ENCODE peak calls at places on chromosomes 12 and 14, in five cellular contexts. One of them, this sample, is unnamed.

GRCh38 chr14:74551903-74552371 is 58.4 kb downstream of the ISCA2 start:
- DNase-seq in IMR-90: no peak
- DNase-seq in mesenchymal stem cell: no peak
- DNase-seq in trophoblast cell: no peak
- DNase-seq in H1: no peak
- DNase-seq in this sample: no peak

GRCh38 chr12:113142173-113142885 is 6.8 kb upstream of the RASAL1 start:
- DNase-seq in IMR-90: no peak
- DNase-seq in mesenchymal stem cell: no peak
- DNase-seq in trophoblast cell: no peak
- DNase-seq in H1: no peak
- DNase-seq in this sample: no peak

GRCh38 chr12:122318607-122319311 is 52.5 kb upstream of the VPS33A start:
- DNase-seq in IMR-90: peak
- DNase-seq in mesenchymal stem cell: peak
- DNase-seq in trophoblast cell: no peak
- DNase-seq in H1: no peak
- DNase-seq in this sample: no peak

GRCh38 chr12:68611094-68611818 is 557 bp downstream of the RAP1B start:
- DNase-seq in IMR-90: peak
- DNase-seq in mesenchymal stem cell: peak
- DNase-seq in trophoblast cell: no peak
- DNase-seq in H1: no peak
- DNase-seq in this sample: peak

GRCh38 chr12:104520242-104520900 is 63.6 kb downstream of the CHST11 start:
- DNase-seq in IMR-90: no peak
- DNase-seq in mesenchymal stem cell: peak
- DNase-seq in trophoblast cell: no peak
- DNase-seq in H1: no peak
- DNase-seq in this sample: no peak

GRCh38 chr14:34368115-34368970 is 93.7 kb downstream of the SPTSSA start:
- DNase-seq in IMR-90: peak
- DNase-seq in mesenchymal stem cell: peak
- DNase-seq in trophoblast cell: peak
- DNase-seq in H1: no peak
- DNase-seq in this sample: no peak

GRCh38 chr14:66651536-66652220 is 143.7 kb downstream of the GPHN start:
- DNase-seq in IMR-90: no peak
- DNase-seq in mesenchymal stem cell: no peak
- DNase-seq in trophoblast cell: no peak
- DNase-seq in H1: no peak
- DNase-seq in this sample: no peak

GRCh38 chr12:108325549-108325948 is 13.6 kb downstream of the CMKLR1 start:
- DNase-seq in IMR-90: no peak
- DNase-seq in mesenchymal stem cell: no peak
- DNase-seq in trophoblast cell: no peak
- DNase-seq in H1: no peak
- DNase-seq in this sample: no peak

GRCh38 chr14:35342160-35343010 is 50.2 kb downstream of the PSMA6 start:
- DNase-seq in IMR-90: peak
- DNase-seq in mesenchymal stem cell: no peak
- DNase-seq in trophoblast cell: no peak
- DNase-seq in H1: no peak
- DNase-seq in this sample: no peak

GRCh38 chr12:108128221-108129016 is 669 bp upstream of the WSCD2 start:
- DNase-seq in IMR-90: no peak
- DNase-seq in mesenchymal stem cell: no peak
- DNase-seq in trophoblast cell: no peak
- DNase-seq in H1: no peak
- DNase-seq in this sample: no peak

GRCh38 chr12:45547822-45548221 is 181.7 kb upstream of the ARID2 start:
- DNase-seq in IMR-90: peak
- DNase-seq in mesenchymal stem cell: no peak
- DNase-seq in trophoblast cell: no peak
- DNase-seq in H1: no peak
- DNase-seq in this sample: no peak

GRCh38 chr14:104692939-104693315 is 3.5 kb downstream of the INF2 start:
- DNase-seq in IMR-90: no peak
- DNase-seq in mesenchymal stem cell: no peak
- DNase-seq in trophoblast cell: no peak
- DNase-seq in H1: no peak
- DNase-seq in this sample: no peak

GRCh38 chr12:21941522-21942376 is 523 bp upstream of the ABCC9 start:
- DNase-seq in IMR-90: peak
- DNase-seq in mesenchymal stem cell: peak
- DNase-seq in trophoblast cell: no peak
- DNase-seq in H1: no peak
- DNase-seq in this sample: peak

GRCh38 chr12:44314007-44314500 is 478.2 kb downstream of the TMEM117 start:
- DNase-seq in IMR-90: no peak
- DNase-seq in mesenchymal stem cell: no peak
- DNase-seq in trophoblast cell: no peak
- DNase-seq in H1: no peak
- DNase-seq in this sample: no peak

GRCh38 chr12:59650594-59651229 is 54.9 kb downstream of the SLC16A7 start:
- DNase-seq in IMR-90: peak
- DNase-seq in mesenchymal stem cell: no peak
- DNase-seq in trophoblast cell: no peak
- DNase-seq in H1: no peak
- DNase-seq in this sample: no peak

GRCh38 chr12:5856692-5857091 is 88.4 kb downstream of the ANO2 start:
- DNase-seq in IMR-90: no peak
- DNase-seq in mesenchymal stem cell: no peak
- DNase-seq in trophoblast cell: no peak
- DNase-seq in H1: no peak
- DNase-seq in this sample: no peak

GRCh38 chr12:54028324-54029201 is at the start of gene HOXC6:
- DNase-seq in IMR-90: no peak
- DNase-seq in mesenchymal stem cell: peak
- DNase-seq in trophoblast cell: peak
- DNase-seq in H1: no peak
- DNase-seq in this sample: no peak

GRCh38 chr12:50947932-50948331 is 4.4 kb upstream of the HIGD1C start:
- DNase-seq in IMR-90: no peak
- DNase-seq in mesenchymal stem cell: no peak
- DNase-seq in trophoblast cell: no peak
- DNase-seq in H1: no peak
- DNase-seq in this sample: no peak

GRCh38 chr14:95943699-95944098 is 67.1 kb downstream of the TUNAR start:
- DNase-seq in IMR-90: no peak
- DNase-seq in mesenchymal stem cell: no peak
- DNase-seq in trophoblast cell: no peak
- DNase-seq in H1: no peak
- DNase-seq in this sample: peak

GRCh38 chr12:65943388-65944137 is 119.3 kb downstream of the HMGA2 start:
- DNase-seq in IMR-90: no peak
- DNase-seq in mesenchymal stem cell: no peak
- DNase-seq in trophoblast cell: no peak
- DNase-seq in H1: no peak
- DNase-seq in this sample: no peak

GRCh38 chr14:97282210-97282609 is 485.0 kb downstream of the VRK1 start:
- DNase-seq in IMR-90: no peak
- DNase-seq in mesenchymal stem cell: no peak
- DNase-seq in trophoblast cell: no peak
- DNase-seq in H1: no peak
- DNase-seq in this sample: no peak

GRCh38 chr12:6613015-6613775 is 6.0 kb upstream of the CHD4 start:
- DNase-seq in IMR-90: peak
- DNase-seq in mesenchymal stem cell: peak
- DNase-seq in trophoblast cell: no peak
- DNase-seq in H1: no peak
- DNase-seq in this sample: peak

GRCh38 chr14:99183716-99184115 is 88.3 kb downstream of the BCL11B start:
- DNase-seq in IMR-90: no peak
- DNase-seq in mesenchymal stem cell: no peak
- DNase-seq in trophoblast cell: no peak
- DNase-seq in H1: no peak
- DNase-seq in this sample: no peak

GRCh38 chr14:51653096-51653814 is 1.5 kb downstream of the FRMD6 start:
- DNase-seq in IMR-90: peak
- DNase-seq in mesenchymal stem cell: peak
- DNase-seq in trophoblast cell: no peak
- DNase-seq in H1: no peak
- DNase-seq in this sample: no peak

GRCh38 chr14:51648296-51648695 is 3.4 kb upstream of the FRMD6 start:
- DNase-seq in IMR-90: no peak
- DNase-seq in mesenchymal stem cell: no peak
- DNase-seq in trophoblast cell: no peak
- DNase-seq in H1: no peak
- DNase-seq in this sample: no peak

GRCh38 chr14:51651388-51652167 is at the start of gene FRMD6:
- DNase-seq in IMR-90: peak
- DNase-seq in mesenchymal stem cell: peak
- DNase-seq in trophoblast cell: peak
- DNase-seq in H1: peak
- DNase-seq in this sample: peak

GRCh38 chr14:51652168-51653095 is 722 bp downstream of the FRMD6 start:
- DNase-seq in IMR-90: no peak
- DNase-seq in mesenchymal stem cell: no peak
- DNase-seq in trophoblast cell: no peak
- DNase-seq in H1: no peak
- DNase-seq in this sample: no peak

GRCh38 chr14:51650721-51651387 is 856 bp upstream of the FRMD6 start:
- DNase-seq in IMR-90: no peak
- DNase-seq in mesenchymal stem cell: no peak
- DNase-seq in trophoblast cell: peak
- DNase-seq in H1: no peak
- DNase-seq in this sample: peak
- H3K14ac ChIP-seq in IMR-90: peak
- H3K14ac ChIP-seq in mesenchymal stem cell: peak
- H3K14ac ChIP-seq in trophoblast cell: peak
- H3K14ac ChIP-seq in H1: no peak
- H3K14ac ChIP-seq in this sample: no peak

GRCh38 chr14:77011226-77011762 is 17.2 kb downstream of the IRF2BPL start:
- DNase-seq in IMR-90: no peak
- DNase-seq in mesenchymal stem cell: no peak
- DNase-seq in trophoblast cell: no peak
- DNase-seq in H1: no peak
- DNase-seq in this sample: no peak

GRCh38 chr14:77012193-77012592 is 16.3 kb downstream of the IRF2BPL start:
- DNase-seq in IMR-90: no peak
- DNase-seq in mesenchymal stem cell: no peak
- DNase-seq in trophoblast cell: no peak
- DNase-seq in H1: no peak
- DNase-seq in this sample: no peak

GRCh38 chr14:77014734-77015133 is 13.8 kb downstream of the IRF2BPL start:
- DNase-seq in IMR-90: no peak
- DNase-seq in mesenchymal stem cell: no peak
- DNase-seq in trophoblast cell: no peak
- DNase-seq in H1: no peak
- DNase-seq in this sample: no peak

GRCh38 chr14:77018785-77019184 is 9.7 kb downstream of the IRF2BPL start:
- DNase-seq in IMR-90: no peak
- DNase-seq in mesenchymal stem cell: peak
- DNase-seq in trophoblast cell: no peak
- DNase-seq in H1: no peak
- DNase-seq in this sample: no peak

DNA sequence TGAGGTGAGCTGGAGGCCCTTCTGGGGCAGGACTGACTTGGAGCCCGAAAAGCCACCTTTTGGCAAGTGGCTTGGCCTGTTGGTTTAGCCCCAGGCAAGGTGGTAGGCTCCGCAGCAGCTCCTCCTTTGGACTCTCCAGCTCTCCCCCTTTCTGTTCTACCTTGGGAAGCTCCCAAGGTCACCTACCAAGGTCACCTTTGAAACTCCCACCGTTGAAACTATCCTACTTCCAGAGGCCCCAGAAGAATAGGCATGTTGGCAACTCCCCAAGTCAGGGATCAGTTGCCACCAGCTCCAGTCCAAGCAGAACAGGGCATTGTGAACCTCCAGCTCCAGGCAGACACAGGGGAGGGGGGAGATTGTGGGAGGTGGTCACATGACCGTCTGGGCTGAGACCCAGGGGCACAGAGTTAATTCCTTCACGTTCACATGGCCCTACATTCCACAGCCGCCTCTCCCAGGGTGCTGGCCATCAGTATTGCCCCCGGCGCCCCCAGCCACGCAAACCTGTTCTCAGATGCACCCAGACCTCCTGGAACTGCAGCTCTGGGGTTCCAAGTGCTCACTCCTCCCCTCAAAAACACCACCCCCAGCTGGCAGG is 14.4 kb downstream of the IRF2BPL start:
- DNase-seq in IMR-90: peak
- DNase-seq in mesenchymal stem cell: no peak
- DNase-seq in trophoblast cell: peak
- DNase-seq in H1: no peak
- DNase-seq in this sample: no peak
- H3K9ac ChIP-seq in IMR-90: no peak
- H3K9ac ChIP-seq in mesenchymal stem cell: no peak
- H3K9ac ChIP-seq in trophoblast cell: no peak
- H3K9ac ChIP-seq in H1: no peak
- H3K9ac ChIP-seq in this sample: peak

GRCh38 chr12:89831696-89832095 is 123.1 kb upstream of the ATP2B1 start:
- DNase-seq in IMR-90: no peak
- DNase-seq in mesenchymal stem cell: no peak
- DNase-seq in trophoblast cell: no peak
- DNase-seq in H1: no peak
- DNase-seq in this sample: no peak
- H3K4me3 ChIP-seq in IMR-90: no peak
- H3K4me3 ChIP-seq in mesenchymal stem cell: no peak
- H3K4me3 ChIP-seq in trophoblast cell: no peak
- H3K4me3 ChIP-seq in H1: no peak
- H3K4me3 ChIP-seq in this sample: no peak

DNA sequence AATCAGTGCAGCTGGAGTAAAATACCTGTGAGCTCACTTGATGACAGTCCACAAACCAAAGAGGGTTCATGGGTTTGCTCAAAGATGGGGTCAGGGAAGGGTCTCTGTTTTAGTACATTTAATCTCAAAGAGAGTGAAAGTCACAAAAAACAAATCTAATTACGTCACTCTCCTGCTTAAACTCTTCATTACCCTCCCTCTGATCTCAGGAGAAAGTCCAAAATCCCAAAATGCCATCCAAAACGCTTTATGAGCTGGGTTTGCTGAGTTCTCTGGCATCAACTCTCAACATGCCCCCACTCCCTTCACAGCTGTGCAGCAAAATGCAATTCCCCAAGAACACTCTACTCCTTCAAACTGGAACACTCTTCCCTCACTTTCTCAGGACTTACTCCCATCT is 40.4 kb upstream of the LGR5 start:
- DNase-seq in IMR-90: no peak
- DNase-seq in mesenchymal stem cell: no peak
- DNase-seq in trophoblast cell: no peak
- DNase-seq in H1: no peak
- DNase-seq in this sample: no peak
- H3K14ac ChIP-seq in IMR-90: no peak
- H3K14ac ChIP-seq in mesenchymal stem cell: no peak
- H3K14ac ChIP-seq in trophoblast cell: no peak
- H3K14ac ChIP-seq in H1: no peak
- H3K14ac ChIP-seq in this sample: no peak